ENCODE peak calls at places on chromosomes 13 and 19, in four cellular contexts. One of them, this sample, is unnamed. For H3K4me1, the result is how much of the 10 kb centered on the place peaks cover.

GRCh38 chr19:41860419-41861097 is 503 bp downstream of the RPS19 start:
- DNase-seq in colonic mucosa: no peak
- DNase-seq in spleen: no peak
- DNase-seq in neural progenitor cell: peak
- DNase-seq in this sample: no peak

GRCh38 chr13:99265162-99265822 is 7.1 kb upstream of the GPR18 start:
- DNase-seq in colonic mucosa: no peak
- DNase-seq in spleen: no peak
- DNase-seq in neural progenitor cell: no peak
- DNase-seq in this sample: no peak

GRCh38 chr19:49011194-49011593 is 5.7 kb downstream of the LHB start:
- DNase-seq in colonic mucosa: no peak
- DNase-seq in spleen: no peak
- DNase-seq in neural progenitor cell: no peak
- DNase-seq in this sample: no peak

GRCh38 chr13:99981115-99982020 is at the start of gene ZIC2:
- DNase-seq in colonic mucosa: no peak
- DNase-seq in spleen: peak
- DNase-seq in neural progenitor cell: peak
- DNase-seq in this sample: no peak

GRCh38 chr19:1861599-1862031 is 1.8 kb downstream of the KLF16 start:
- DNase-seq in colonic mucosa: peak
- DNase-seq in spleen: no peak
- DNase-seq in neural progenitor cell: no peak
- DNase-seq in this sample: peak

GRCh38 chr19:5536337-5536894 is 31.3 kb downstream of the TINCR start:
- DNase-seq in colonic mucosa: no peak
- DNase-seq in spleen: no peak
- DNase-seq in neural progenitor cell: peak
- DNase-seq in this sample: no peak

GRCh38 chr13:44955421-44955820 is 33.9 kb downstream of the NUFIP1 start:
- DNase-seq in colonic mucosa: no peak
- DNase-seq in spleen: no peak
- DNase-seq in neural progenitor cell: peak
- DNase-seq in this sample: no peak

GRCh38 chr13:51714663-51715168 is 89.2 kb downstream of the DHRS12 start:
- DNase-seq in colonic mucosa: no peak
- DNase-seq in spleen: no peak
- DNase-seq in neural progenitor cell: no peak
- DNase-seq in this sample: no peak

GRCh38 chr19:51016798-51017683 is 2.5 kb downstream of the KLK10 start:
- DNase-seq in colonic mucosa: no peak
- DNase-seq in spleen: peak
- DNase-seq in neural progenitor cell: peak
- DNase-seq in this sample: no peak

GRCh38 chr13:74464656-74465055 is 330.5 kb upstream of the KLF12 start:
- DNase-seq in colonic mucosa: no peak
- DNase-seq in spleen: no peak
- DNase-seq in neural progenitor cell: no peak
- DNase-seq in this sample: no peak

GRCh38 chr19:47305309-47305751 is 4.3 kb upstream of the C5AR1 start:
- DNase-seq in colonic mucosa: peak
- DNase-seq in spleen: peak
- DNase-seq in neural progenitor cell: peak
- DNase-seq in this sample: peak

GRCh38 chr19:3146677-3147100 is 10.9 kb downstream of the GNA15 start:
- DNase-seq in colonic mucosa: peak
- DNase-seq in spleen: peak
- DNase-seq in neural progenitor cell: peak
- DNase-seq in this sample: no peak

GRCh38 chr13:29589234-29589633 is 6.3 kb downstream of the SLC7A1 start:
- DNase-seq in colonic mucosa: no peak
- DNase-seq in spleen: no peak
- DNase-seq in neural progenitor cell: peak
- DNase-seq in this sample: no peak

GRCh38 chr13:98503175-98504028 is 73.5 kb downstream of the STK24 start:
- DNase-seq in colonic mucosa: no peak
- DNase-seq in spleen: no peak
- DNase-seq in neural progenitor cell: no peak
- DNase-seq in this sample: peak

GRCh38 chr19:49165111-49165750 is 7.6 kb downstream of the TRPM4 start:
- DNase-seq in colonic mucosa: no peak
- DNase-seq in spleen: no peak
- DNase-seq in neural progenitor cell: no peak
- DNase-seq in this sample: peak

GRCh38 chr13:45925151-45925550 is 73.6 kb upstream of the SIAH3 start:
- DNase-seq in colonic mucosa: no peak
- DNase-seq in spleen: no peak
- DNase-seq in neural progenitor cell: no peak
- DNase-seq in this sample: peak

GRCh38 chr13:30857018-30857417 is 49.1 kb upstream of the MEDAG start:
- DNase-seq in colonic mucosa: no peak
- DNase-seq in spleen: no peak
- DNase-seq in neural progenitor cell: no peak
- DNase-seq in this sample: no peak

GRCh38 chr19:571127-571974 is 1.0 kb upstream of the BSG start:
- DNase-seq in colonic mucosa: peak
- DNase-seq in spleen: peak
- DNase-seq in neural progenitor cell: peak
- DNase-seq in this sample: peak

GRCh38 chr13:105410602-105411001 is 1124.9 kb downstream of the EFNB2 start:
- DNase-seq in colonic mucosa: peak
- DNase-seq in spleen: peak
- DNase-seq in neural progenitor cell: peak
- DNase-seq in this sample: peak

GRCh38 chr13:70353096-70353495 is 244.8 kb upstream of the KLHL1 start:
- DNase-seq in colonic mucosa: no peak
- DNase-seq in spleen: no peak
- DNase-seq in neural progenitor cell: peak
- DNase-seq in this sample: peak

GRCh38 chr19:50790365-50790825 is at the start of gene ACP4:
- DNase-seq in colonic mucosa: no peak
- DNase-seq in spleen: no peak
- DNase-seq in neural progenitor cell: no peak
- DNase-seq in this sample: no peak

GRCh38 chr13:32214073-32214472 is 101.1 kb downstream of the ZAR1L start:
- DNase-seq in colonic mucosa: no peak
- DNase-seq in spleen: no peak
- DNase-seq in neural progenitor cell: no peak
- DNase-seq in this sample: no peak

GRCh38 chr13:93721483-93721882 is 494.9 kb downstream of the GPC6 start:
- DNase-seq in colonic mucosa: no peak
- DNase-seq in spleen: no peak
- DNase-seq in neural progenitor cell: no peak
- DNase-seq in this sample: no peak

DNA sequence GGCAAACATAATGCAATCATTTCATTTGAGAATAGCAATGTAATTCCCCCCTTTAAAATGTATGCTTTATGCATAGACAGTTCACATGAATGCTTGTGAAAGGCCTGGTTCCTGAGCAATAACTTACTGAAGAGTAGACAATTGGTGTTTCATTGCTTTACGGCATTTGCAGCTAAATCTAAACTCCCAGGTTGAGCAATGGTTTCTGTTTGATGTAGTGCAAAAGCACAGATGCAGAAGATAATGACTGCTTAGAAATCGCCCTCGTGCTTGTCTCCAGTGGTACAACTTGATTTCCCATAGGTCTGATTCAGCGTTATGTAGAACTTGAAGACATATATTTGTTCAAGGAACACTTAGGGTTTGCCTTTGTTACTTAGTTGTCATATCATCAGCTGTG is 1018.3 kb downstream of the DIAPH3 start:
- DNase-seq in colonic mucosa: no peak
- DNase-seq in spleen: no peak
- DNase-seq in neural progenitor cell: no peak
- DNase-seq in this sample: no peak
- H3K4me3 ChIP-seq in colonic mucosa: no peak
- H3K4me3 ChIP-seq in spleen: no peak
- H3K4me3 ChIP-seq in neural progenitor cell: no peak
- H3K4me3 ChIP-seq in this sample: no peak

GRCh38 chr19:18198374-18198773 is 5.4 kb downstream of the MPV17L2 start:
- DNase-seq in colonic mucosa: no peak
- DNase-seq in spleen: no peak
- DNase-seq in neural progenitor cell: no peak
- DNase-seq in this sample: no peak

GRCh38 chr19:18194554-18195238 is 1.7 kb downstream of the MPV17L2 start:
- DNase-seq in colonic mucosa: peak
- DNase-seq in spleen: peak
- DNase-seq in neural progenitor cell: peak
- DNase-seq in this sample: no peak

GRCh38 chr19:18197306-18197705 is 4.3 kb downstream of the MPV17L2 start:
- DNase-seq in colonic mucosa: no peak
- DNase-seq in spleen: no peak
- DNase-seq in neural progenitor cell: no peak
- DNase-seq in this sample: no peak

GRCh38 chr19:18197941-18198340 is 4.9 kb downstream of the MPV17L2 start:
- DNase-seq in colonic mucosa: no peak
- DNase-seq in spleen: no peak
- DNase-seq in neural progenitor cell: no peak
- DNase-seq in this sample: no peak

DNA sequence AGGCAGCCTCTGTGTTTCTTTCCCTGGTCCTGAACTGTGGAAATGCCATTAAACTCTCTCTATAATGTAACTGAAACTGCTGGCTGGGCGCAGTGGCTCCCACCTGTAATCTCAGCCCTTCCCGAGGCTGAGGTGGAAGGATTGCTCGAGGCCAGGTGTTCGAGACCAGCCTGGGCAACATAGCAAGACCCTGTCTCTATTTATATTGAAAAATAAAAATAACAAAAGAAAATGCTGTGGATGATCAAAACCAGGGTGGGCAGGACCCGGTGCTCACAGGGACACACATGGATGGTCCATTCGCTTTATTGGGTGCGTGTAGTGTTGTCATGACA is 3.5 kb downstream of the MPV17L2 start:
- DNase-seq in colonic mucosa: no peak
- DNase-seq in spleen: no peak
- DNase-seq in neural progenitor cell: no peak
- DNase-seq in this sample: no peak
- H3K27ac ChIP-seq in colonic mucosa: no peak
- H3K27ac ChIP-seq in spleen: no peak
- H3K27ac ChIP-seq in neural progenitor cell: no peak
- H3K27ac ChIP-seq in this sample: no peak

GRCh38 chr19:18293642-18294466 is 12.4 kb upstream of the JUND start:
- DNase-seq in colonic mucosa: no peak
- DNase-seq in spleen: no peak
- DNase-seq in neural progenitor cell: peak
- DNase-seq in this sample: no peak
- H3K4me1 ChIP-seq in colonic mucosa: under half
- H3K4me1 ChIP-seq in spleen: half or more
- H3K4me1 ChIP-seq in neural progenitor cell: under half
- H3K4me1 ChIP-seq in this sample: under half

GRCh38 chr13:94761407-94761806 is 49.1 kb upstream of the SOX21 start:
- DNase-seq in colonic mucosa: no peak
- DNase-seq in spleen: no peak
- DNase-seq in neural progenitor cell: peak
- DNase-seq in this sample: no peak

GRCh38 chr13:94759120-94759728 is 46.9 kb upstream of the SOX21 start:
- DNase-seq in colonic mucosa: no peak
- DNase-seq in spleen: no peak
- DNase-seq in neural progenitor cell: no peak
- DNase-seq in this sample: no peak

GRCh38 chr13:94765814-94766213 is 53.5 kb upstream of the SOX21 start:
- DNase-seq in colonic mucosa: no peak
- DNase-seq in spleen: no peak
- DNase-seq in neural progenitor cell: no peak
- DNase-seq in this sample: no peak

GRCh38 chr13:94764576-94765321 is 52.4 kb upstream of the SOX21 start:
- DNase-seq in colonic mucosa: no peak
- DNase-seq in spleen: no peak
- DNase-seq in neural progenitor cell: peak
- DNase-seq in this sample: no peak
- H3K4me3 ChIP-seq in colonic mucosa: no peak
- H3K4me3 ChIP-seq in spleen: no peak
- H3K4me3 ChIP-seq in neural progenitor cell: no peak
- H3K4me3 ChIP-seq in this sample: no peak

GRCh38 chr19:57888494-57889231 is at the start of gene ZNF814:
- DNase-seq in colonic mucosa: peak
- DNase-seq in spleen: peak
- DNase-seq in neural progenitor cell: peak
- DNase-seq in this sample: peak

GRCh38 chr19:57886046-57886445 is 2.8 kb downstream of the ZNF814 start:
- DNase-seq in colonic mucosa: no peak
- DNase-seq in spleen: no peak
- DNase-seq in neural progenitor cell: no peak
- DNase-seq in this sample: no peak

GRCh38 chr19:57887195-57887941 is 1.5 kb downstream of the ZNF814 start:
- DNase-seq in colonic mucosa: peak
- DNase-seq in spleen: no peak
- DNase-seq in neural progenitor cell: peak
- DNase-seq in this sample: peak

DNA sequence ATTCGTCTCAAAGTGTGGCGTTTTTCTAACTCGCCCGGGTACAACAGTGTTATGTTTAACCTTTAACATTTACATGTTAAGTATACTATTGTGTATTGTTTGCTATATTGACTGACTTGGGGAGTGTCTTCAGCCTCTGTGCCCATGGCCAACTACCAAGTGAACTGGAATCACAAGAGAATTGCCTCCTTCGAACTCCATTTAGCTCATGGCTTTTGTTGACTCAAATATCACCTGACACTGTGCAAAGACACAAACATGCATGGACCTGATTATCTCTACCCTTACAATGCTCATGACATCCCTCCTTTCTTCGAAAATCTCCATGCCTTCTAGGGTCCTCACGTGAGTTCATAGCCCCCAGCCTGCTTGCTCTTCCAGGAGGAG is 737 bp downstream of the ZNF814 start:
- DNase-seq in colonic mucosa: no peak
- DNase-seq in spleen: no peak
- DNase-seq in neural progenitor cell: no peak
- DNase-seq in this sample: peak
- H3K27ac ChIP-seq in colonic mucosa: no peak
- H3K27ac ChIP-seq in spleen: peak
- H3K27ac ChIP-seq in neural progenitor cell: peak
- H3K27ac ChIP-seq in this sample: peak

DNA sequence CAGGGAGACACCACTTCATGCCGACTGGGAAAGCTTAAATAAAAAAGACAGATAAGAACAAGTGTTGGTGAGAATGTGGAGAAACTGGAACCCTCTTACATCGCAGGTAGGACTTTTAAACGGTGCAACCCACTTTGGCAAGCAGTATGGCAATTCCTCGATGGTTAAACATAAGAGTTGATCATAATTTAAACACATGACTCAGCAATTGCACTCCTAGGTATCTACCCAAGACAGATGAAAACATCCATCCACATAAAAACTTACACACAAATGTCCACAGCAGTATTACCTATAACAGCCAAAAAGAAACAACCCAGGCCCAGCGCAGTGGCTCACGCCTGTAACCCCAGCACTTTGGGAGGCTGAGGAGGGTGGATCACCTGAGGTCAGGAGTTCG is 21.9 kb downstream of the FLT1 start:
- DNase-seq in colonic mucosa: no peak
- DNase-seq in spleen: no peak
- DNase-seq in neural progenitor cell: no peak
- DNase-seq in this sample: no peak
- H3K4me1 ChIP-seq in colonic mucosa: under half
- H3K4me1 ChIP-seq in spleen: under half
- H3K4me1 ChIP-seq in neural progenitor cell: under half
- H3K4me1 ChIP-seq in this sample: under half

GRCh38 chr19:44777715-44778347 is at the start of gene CBLC:
- DNase-seq in colonic mucosa: peak
- DNase-seq in spleen: no peak
- DNase-seq in neural progenitor cell: peak
- DNase-seq in this sample: peak
- H3K4me3 ChIP-seq in colonic mucosa: peak
- H3K4me3 ChIP-seq in spleen: no peak
- H3K4me3 ChIP-seq in neural progenitor cell: peak
- H3K4me3 ChIP-seq in this sample: peak

This sample was measured in small intestine.